ENCODE peak calls at places on chromosomes 11 and 22, in seven cellular contexts. L, N, D, K, H, S and M are unnamed samples.
A peak's percentile ranks its signal among the peaks of the same experiment; 100 is the strongest.

GRCh38 chr11:134229131-134229790 is 4.8 kb downstream of the VPS26B start:
- DNase-seq in N (no peak), H (no peak), D (no peak), S (no peak), L (no peak), K (no peak), M (no peak)

GRCh38 chr11:79167510-79168188 is 273.2 kb downstream of the TENM4 start:
- DNase-seq in K (no peak), H (no peak), D (no peak), N (no peak), S (no peak), L (peak; percentile 19), M (no peak)

GRCh38 chr11:27485930-27486773 is 13.6 kb upstream of the LGR4 start:
- DNase-seq in D (no peak), S (no peak), H (no peak), N (no peak), K (peak; percentile 49), L (peak; percentile 75), M (no peak)

GRCh38 chr11:35794850-35795249 is 132.3 kb downstream of the TRIM44 start:
- DNase-seq in K (no peak), N (no peak), S (no peak), L (peak; percentile 74), D (no peak), H (no peak), M (no peak)

GRCh38 chr11:115267228-115267627 is 237.0 kb downstream of the CADM1 start:
- DNase-seq in K (no peak), L (no peak), D (no peak), H (no peak), N (no peak), S (no peak), M (no peak)

GRCh38 chr11:74710291-74710938 is 20.8 kb downstream of the CHRDL2 start:
- DNase-seq in N (no peak), D (no peak), L (peak; percentile 63), K (no peak), S (no peak), H (no peak), M (no peak)

GRCh38 chr22:25714739-25715138 is 27.2 kb upstream of the MYO18B start:
- DNase-seq in K (no peak), H (no peak), S (no peak), N (no peak), D (no peak), L (no peak), M (no peak)

GRCh38 chr11:70507466-70508230 is 109.3 kb downstream of the CTTN start:
- DNase-seq in D (no peak), K (no peak), L (no peak), H (no peak), N (no peak), S (no peak), M (no peak)

GRCh38 chr11:3674189-3674588 is 3.0 kb upstream of the CHRNA10 start:
- DNase-seq in K (no peak), D (no peak), L (peak; percentile 79), S (no peak), N (no peak), H (peak; percentile 95), M (peak; percentile 97)

GRCh38 chr22:38940985-38941384 is 16.4 kb upstream of the APOBEC3A start:
- DNase-seq in K (no peak), D (no peak), N (no peak), L (no peak), S (no peak), H (no peak), M (no peak)

GRCh38 chr11:116930177-116930576 is 92.8 kb upstream of the APOA1 start:
- DNase-seq in H (no peak), S (peak; percentile 39), D (peak; percentile 33), N (peak; percentile 8), L (peak; percentile 70), K (no peak), M (no peak)